ENCODE peak calls at places on chromosomes 1 and 21, in ten cellular contexts. Z is prostate gland; D is brain microvascular endothelial cell; L is testis; F is fibroblast of lung; O is mucosa of descending colon; R is naive thymus-derived CD4-positive, alpha-beta T cell; H is aorta; I is AG10803; S is left ventricle myocardium inferior. B is an unnamed sample.

GRCh38 chr1:220281159-220281574 is 8.9 kb upstream of the RAB3GAP2 start:
- DNase-seq in Z (no peak), D (peak; percentile 26), L (no peak), F (peak; percentile 28), O (no peak), R (no peak), H (no peak), I (peak; percentile 29), S (no peak), B (no peak)

GRCh38 chr1:96845464-96845863 is 123.9 kb downstream of the PTBP2 start:
- DNase-seq in Z (peak; percentile 11), D (peak; percentile 25), L (peak; percentile 42), F (no peak), O (peak; percentile 57), R (peak; percentile 43), H (no peak), I (no peak), S (no peak), B (peak; percentile 49)

GRCh38 chr21:36589352-36589971 is 109.5 kb upstream of the SIM2 start:
- DNase-seq in Z (no peak), D (peak; percentile 27), L (peak; percentile 61), F (peak; percentile 13), O (peak; percentile 59), R (peak; percentile 25), H (peak; percentile 84), I (peak; percentile 63), S (no peak), B (peak; percentile 67)

GRCh38 chr21:32726742-32727477 is 903 bp downstream of the SYNJ1 start:
- DNase-seq in Z (no peak), D (peak; percentile 7), L (no peak), F (peak; percentile 21), O (peak; percentile 40), R (peak; percentile 54), H (no peak), I (peak; percentile 15), S (peak; percentile 18), B (no peak)

GRCh38 chr1:145782166-145783099 is 41.5 kb downstream of the RNF115 start:
- DNase-seq in Z (no peak), D (peak; percentile 58), L (no peak), F (peak; percentile 96), O (no peak), R (no peak), H (no peak), I (peak; percentile 88), S (no peak), B (no peak)

GRCh38 chr1:97089223-97089622 is 367.6 kb downstream of the PTBP2 start:
- DNase-seq in Z (no peak), D (no peak), L (no peak), F (no peak), O (no peak), R (no peak), H (no peak), I (no peak), S (no peak), B (no peak)

GRCh38 chr1:119008483-119009299 is 20.5 kb upstream of the TBX15 start:
- DNase-seq in Z (no peak), D (peak; percentile 85), L (no peak), F (peak; percentile 47), O (peak; percentile 38), R (no peak), H (no peak), I (peak; percentile 65), S (no peak), B (no peak)

GRCh38 chr1:71804140-71804539 is 478.2 kb downstream of the NEGR1 start:
- DNase-seq in Z (no peak), D (no peak), L (no peak), F (no peak), O (no peak), R (no peak), H (no peak), I (no peak), S (no peak), B (no peak)

GRCh38 chr1:109275706-109276345 is 7.1 kb downstream of the PSRC1 start:
- DNase-seq in Z (no peak), D (peak; percentile 55), L (no peak), F (peak; percentile 85), O (no peak), R (no peak), H (no peak), I (peak; percentile 32), S (peak; percentile 10), B (no peak)

GRCh38 chr1:79326875-79327274 is 320.3 kb upstream of the ADGRL4 start:
- DNase-seq in Z (no peak), D (no peak), L (no peak), F (no peak), O (no peak), R (no peak), H (no peak), I (no peak), S (no peak), B (no peak)

DNA sequence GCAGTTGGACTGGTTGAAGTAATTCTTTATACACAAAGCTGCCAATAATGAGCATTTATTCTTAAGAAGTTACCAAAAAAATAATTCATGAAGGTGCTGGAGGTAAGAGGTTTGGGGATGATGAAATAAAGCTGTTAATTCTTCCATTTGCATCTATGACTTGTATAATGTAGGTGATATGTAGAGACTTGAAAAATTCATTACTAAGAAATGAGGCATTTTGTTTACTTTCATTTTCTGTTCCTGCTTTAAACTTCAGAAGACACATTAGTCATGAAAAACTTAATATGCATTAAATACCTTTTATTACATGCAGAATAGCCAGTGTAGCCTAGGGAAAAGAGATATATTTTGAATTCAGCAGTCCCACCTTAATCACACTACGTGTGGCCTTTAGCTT is 214.2 kb downstream of the SLC44A5 start:
- DNase-seq in Z (no peak), D (no peak), L (no peak), F (no peak), O (no peak), R (no peak), H (no peak), I (no peak), S (no peak), B (no peak)
- H3K4me3 ChIP-seq in Z (no peak overlapping the region), D (no peak overlapping the region), L (no peak overlapping the region), F (no peak overlapping the region), O (no peak overlapping the region), R (no peak overlapping the region), H (no peak overlapping the region), I (no peak overlapping the region), S (no peak overlapping the region), B (no peak overlapping the region)

GRCh38 chr1:47975302-47975921 is 21.8 kb downstream of the TRABD2B start:
- DNase-seq in Z (no peak), D (no peak), L (no peak), F (no peak), O (no peak), R (no peak), H (no peak), I (no peak), S (no peak), B (no peak)
- H3K4me3 ChIP-seq in Z (no peak overlapping the region), D (no peak overlapping the region), L (no peak overlapping the region), F (no peak overlapping the region), O (no peak overlapping the region), R (no peak overlapping the region), H (no peak overlapping the region), I (no peak overlapping the region), S (no peak overlapping the region), B (no peak overlapping the region)

DNA sequence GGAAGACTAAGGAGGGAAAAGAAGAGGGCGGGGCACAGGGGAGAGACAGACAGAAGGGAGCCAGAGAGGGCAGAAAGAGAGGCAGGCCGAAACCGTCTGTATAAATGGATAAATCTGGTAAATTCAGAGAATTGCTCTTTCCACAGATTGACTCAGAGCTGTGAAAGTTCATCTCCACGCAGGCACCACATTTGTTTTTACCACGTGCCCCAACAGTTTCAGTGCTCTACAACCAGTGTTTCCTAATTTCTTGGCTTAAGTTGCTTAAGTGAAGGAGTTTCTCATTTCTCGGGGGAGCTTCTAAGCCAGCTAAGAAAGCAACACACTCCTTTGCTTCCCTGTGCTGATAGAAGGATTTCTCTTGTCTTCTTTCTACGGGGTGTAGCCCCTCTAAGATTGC is 87.1 kb downstream of the ENAH start:
- DNase-seq in Z (no peak), D (no peak), L (peak; percentile 30), F (no peak), O (no peak), R (no peak), H (no peak), I (peak; percentile 78), S (no peak), B (peak; percentile 51)
- H3K4me3 ChIP-seq in Z (no peak overlapping the region), D (no peak overlapping the region), L (no peak overlapping the region), F (no peak overlapping the region), O (no peak overlapping the region), R (no peak overlapping the region), H (no peak overlapping the region), I (no peak overlapping the region), S (no peak overlapping the region), B (no peak overlapping the region)

GRCh38 chr1:155860939-155861496 is 1.7 kb downstream of the SYT11 start:
- DNase-seq in Z (no peak), D (no peak), L (no peak), F (no peak), O (no peak), R (no peak), H (no peak), I (no peak), S (no peak), B (no peak)
- H3K4me3 ChIP-seq in Z (no peak overlapping the region), D (peak overlapping the region; percentile 57), L (peak overlapping the region; percentile 59), F (peak overlapping the region; percentile 69), O (no peak overlapping the region), R (no peak overlapping the region), H (peak overlapping the region; percentile 10), I (peak overlapping the region; percentile 72), S (peak overlapping the region; percentile 67), B (peak overlapping the region; percentile 43)

GRCh38 chr1:58249371-58249728 is 297.2 kb downstream of the OMA1 start:
- DNase-seq in Z (no peak), D (no peak), L (peak; percentile 27), F (no peak), O (no peak), R (no peak), H (no peak), I (no peak), S (no peak), B (no peak)
- H3K4me3 ChIP-seq in Z (peak overlapping the region; percentile 12), D (peak overlapping the region; percentile 41), L (peak overlapping the region; percentile 57), F (no peak overlapping the region), O (no peak overlapping the region), R (no peak overlapping the region), H (no peak overlapping the region), I (peak overlapping the region; percentile 29), S (peak overlapping the region; percentile 67), B (no peak overlapping the region)

B was measured in right cardiac atrium.